ENCODE peak calls at places on chromosomes 3 and 15, in seven cellular contexts. K, I, G, R, D, W and N are unnamed samples.

GRCh38 chr15:58212909-58213526 is 74.8 kb downstream of the AQP9 start:
- DNase-seq in W (no peak), G (peak; percentile 46), R (peak; percentile 14), I (peak; percentile 76), D (no peak), K (no peak), N (no peak)

GRCh38 chr15:31265871-31266711 is 60.5 kb upstream of the KLF13 start:
- DNase-seq in W (peak; percentile 59), I (no peak), G (no peak), K (peak; percentile 12), D (peak; percentile 45), R (no peak), N (peak; percentile 78)

GRCh38 chr3:38210141-38210757 is 44.9 kb downstream of the OXSR1 start:
- DNase-seq in D (no peak), K (no peak), I (no peak), G (no peak), R (no peak), W (no peak), N (no peak)

GRCh38 chr15:43775411-43775965 is 1.3 kb downstream of the ELL3 start:
- DNase-seq in D (no peak), R (peak; percentile 79), I (peak; percentile 77), G (no peak), K (peak; percentile 51), W (peak; percentile 67), N (peak; percentile 56)

GRCh38 chr3:16808393-16809107 is 76.2 kb upstream of the PLCL2 start:
- DNase-seq in W (no peak), G (no peak), I (no peak), R (no peak), K (no peak), D (no peak), N (no peak)

GRCh38 chr15:63107895-63108546 is 13.6 kb upstream of the LACTB start:
- DNase-seq in I (peak; percentile 99), G (peak; percentile 27), R (peak; percentile 98), K (no peak), D (peak; percentile 65), W (no peak), N (no peak)

GRCh38 chr3:70532806-70533205 is 220.4 kb upstream of the MDFIC2 start:
- DNase-seq in I (no peak), G (no peak), K (no peak), R (no peak), W (no peak), D (no peak), N (no peak)

GRCh38 chr3:11136116-11136515 is 18.2 kb upstream of the HRH1 start:
- DNase-seq in R (no peak), G (no peak), I (no peak), W (no peak), D (no peak), K (no peak), N (no peak)

GRCh38 chr3:26984601-26985000 is 362.0 kb downstream of the LRRC3B start:
- DNase-seq in W (no peak), R (no peak), K (no peak), D (no peak), G (no peak), I (no peak), N (no peak)

GRCh38 chr15:44727462-44728231 is 8.7 kb upstream of the TRIM69 start:
- DNase-seq in D (no peak), G (no peak), W (no peak), I (no peak), R (no peak), K (no peak), N (no peak)

GRCh38 chr3:15601399-15602145 is at the start of the genes BTD and HACL1:
- DNase-seq in K (peak; percentile 98), I (peak; percentile 99), D (peak; percentile 96), G (peak; percentile 96), R (peak; percentile 99), W (peak; percentile 97), N (peak; percentile 98)

GRCh38 chr3:40680685-40681657 is 156.2 kb downstream of the ZNF621 start:
- DNase-seq in D (no peak), I (no peak), G (no peak), K (no peak), W (no peak), R (no peak), N (no peak)

GRCh38 chr3:145357453-145357852 is 803.5 kb downstream of the PLOD2 start:
- DNase-seq in D (no peak), K (no peak), R (no peak), I (no peak), G (no peak), W (no peak), N (no peak)

GRCh38 chr15:83066761-83067637 is at the start of gene BTBD1:
- DNase-seq in I (peak; percentile 95), D (peak; percentile 78), K (peak; percentile 89), R (peak; percentile 84), G (peak; percentile 97), W (peak; percentile 90), N (peak; percentile 98)

GRCh38 chr15:83066034-83066760 is 855 bp downstream of the BTBD1 start:
- DNase-seq in D (no peak), K (no peak), R (no peak), I (no peak), G (no peak), W (no peak), N (no peak)

GRCh38 chr15:83067638-83067962 is 548 bp upstream of the BTBD1 start:
- DNase-seq in R (no peak), D (no peak), K (no peak), G (no peak), I (no peak), W (no peak), N (no peak)

GRCh38 chr15:83065431-83065830 is 1.6 kb downstream of the BTBD1 start:
- DNase-seq in K (no peak), W (no peak), I (no peak), R (no peak), G (no peak), D (no peak), N (no peak)

DNA sequence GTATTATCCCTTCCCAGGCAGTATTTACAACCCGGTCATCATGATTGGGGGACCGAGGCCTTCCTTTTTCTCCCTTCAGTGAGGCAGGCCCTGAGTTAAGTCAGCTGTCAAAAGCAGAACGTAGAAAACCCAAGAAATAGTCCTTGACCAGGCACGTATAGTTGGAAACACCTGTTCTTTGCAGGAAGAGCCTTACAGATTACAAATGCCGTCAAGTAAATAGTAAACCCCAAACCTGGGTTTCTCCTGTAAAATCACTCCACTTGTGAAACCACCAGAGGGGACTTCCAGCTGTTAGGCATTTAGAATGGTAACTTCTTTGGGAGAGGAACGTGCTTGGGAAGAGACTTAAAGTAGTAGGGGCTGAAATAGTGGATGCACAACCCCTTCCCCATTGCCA is 1.0 kb upstream of the BTBD1 start:
- DNase-seq in R (no peak), I (no peak), G (no peak), K (no peak), W (no peak), D (no peak), N (no peak)
- H3K4me3 ChIP-seq in R (no peak overlapping the region), I (no peak overlapping the region), G (no peak overlapping the region), K (no peak overlapping the region), W (no peak overlapping the region), D (no peak overlapping the region), N (no peak overlapping the region)

DNA sequence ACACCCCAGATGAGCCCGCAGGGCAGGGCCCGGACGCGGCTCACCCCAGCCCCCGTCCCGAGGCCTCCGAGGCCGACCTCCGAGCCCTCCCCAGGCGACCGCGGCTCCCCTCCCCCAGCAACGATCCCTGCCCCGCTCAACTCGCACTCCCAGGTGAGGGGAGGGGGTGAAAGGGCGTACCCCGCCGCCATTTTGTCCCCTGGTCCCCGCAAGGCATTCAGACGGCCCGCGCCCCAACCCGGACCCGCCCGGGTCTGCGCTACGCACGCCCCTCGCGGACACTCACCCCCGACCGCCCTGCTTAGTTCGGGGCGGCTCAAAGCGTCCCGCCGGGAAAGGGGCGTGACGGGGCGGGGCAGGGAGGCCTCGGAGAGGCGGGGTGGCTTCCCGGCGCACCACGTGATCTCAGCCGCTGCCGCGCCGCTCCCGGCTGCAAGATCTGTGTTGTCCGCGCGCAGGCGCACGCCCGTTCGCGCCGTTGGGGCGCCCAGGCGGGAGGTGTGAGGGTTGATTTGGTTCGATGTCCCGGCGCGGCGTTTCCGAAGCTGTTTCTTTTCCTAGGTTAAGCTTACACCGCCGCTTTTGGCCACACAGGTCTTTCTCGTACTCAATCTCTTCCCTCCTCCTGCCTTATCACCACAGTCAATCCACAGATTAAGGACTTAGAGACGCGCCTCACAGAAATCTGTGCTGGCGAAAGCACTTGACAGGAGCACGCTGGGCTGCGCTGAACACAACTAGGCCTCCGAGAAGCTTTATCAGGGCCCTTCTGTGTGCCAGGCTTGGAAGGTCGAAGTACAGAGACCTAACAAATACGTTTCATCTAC is at the start of gene SCAPER:
- DNase-seq in W (peak; percentile 93), G (peak; percentile 93), D (peak; percentile 85), I (peak; percentile 91), R (peak; percentile 76), K (peak; percentile 93), N (peak; percentile 96)
- TF ChIP-seq POLR2A in W (peak; percentile 55), G (peak; percentile 72), D (peak; percentile 90), I (peak; percentile 41), R (no peak), K (peak; percentile 74), N (peak; percentile 70)

GRCh38 chr3:127819086-127819485 is 3.2 kb downstream of the MGLL start:
- DNase-seq in I (no peak), D (no peak), K (no peak), G (no peak), R (no peak), W (no peak), N (no peak)
- TF ChIP-seq EP300 in I (no peak), D (no peak), K (no peak), G (no peak), R (no peak), W (no peak), N (no peak)

DNA sequence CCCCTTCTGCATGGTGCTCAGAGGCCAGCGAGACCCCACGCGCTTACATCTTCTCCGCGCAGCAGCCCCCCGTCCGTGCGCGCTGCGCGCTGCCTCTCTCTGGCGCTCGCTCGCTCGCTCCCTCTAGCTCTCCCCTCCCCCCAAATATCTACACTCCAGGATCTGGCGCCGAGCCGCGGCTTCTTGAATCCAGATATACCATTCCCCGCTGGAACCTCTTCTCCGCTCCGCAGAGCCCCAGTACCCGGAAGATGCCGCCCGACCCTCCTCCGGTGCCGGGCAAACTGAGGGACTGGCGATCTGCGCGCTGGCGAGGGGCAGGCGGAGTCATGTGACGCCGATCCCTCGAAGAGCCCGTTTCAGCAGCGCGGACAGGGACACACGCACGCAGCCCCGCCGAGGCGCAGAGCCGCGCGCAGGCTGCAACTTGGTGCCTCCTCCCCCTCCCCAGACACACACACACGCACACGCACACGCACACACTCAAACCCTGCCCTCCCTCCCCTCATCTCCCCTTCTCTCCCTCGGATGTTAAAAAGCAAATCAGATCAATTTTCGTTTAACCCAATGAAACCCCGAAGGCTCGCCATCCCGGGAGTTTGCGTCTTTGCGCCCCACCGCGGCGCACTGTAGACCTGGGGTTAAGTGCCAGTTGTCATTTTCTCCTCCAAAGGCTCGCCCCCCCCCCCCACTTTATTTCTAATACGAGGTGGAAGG is at the start of gene RASGRF1:
- DNase-seq in W (no peak), G (no peak), R (no peak), K (no peak), D (no peak), I (peak; percentile 42), N (peak; percentile 75)
- H3K4me3 ChIP-seq in W (peak within 1 kb of the TSS; percentile 36), G (no peak within 1 kb of the TSS), R (no peak within 1 kb of the TSS), K (no peak within 1 kb of the TSS), D (peak within 1 kb of the TSS; percentile 33), I (peak within 1 kb of the TSS; percentile 39), N (peak within 1 kb of the TSS; percentile 39)